ENCODE peak calls at places on chromosomes 2 and 18, in four cellular contexts. One of them, this sample, is unnamed.

GRCh38 chr2:96524482-96525210 is 11.9 kb upstream of the ARID5A start:
- DNase-seq in K562: no peak
- DNase-seq in WTC11: no peak
- DNase-seq in HepG2: no peak
- DNase-seq in this sample: no peak

GRCh38 chr2:189579585-189579984 is 1.0 kb downstream of the SLC40A1 start:
- DNase-seq in K562: no peak
- DNase-seq in WTC11: no peak
- DNase-seq in HepG2: no peak
- DNase-seq in this sample: no peak

GRCh38 chr18:66328280-66328947 is 275.5 kb downstream of the CDH19 start:
- DNase-seq in K562: no peak
- DNase-seq in WTC11: no peak
- DNase-seq in HepG2: no peak
- DNase-seq in this sample: no peak

GRCh38 chr2:158009425-158009824 is 92.3 kb upstream of the UPP2 start:
- DNase-seq in K562: peak
- DNase-seq in WTC11: no peak
- DNase-seq in HepG2: no peak
- DNase-seq in this sample: no peak

GRCh38 chr2:234989183-234989701 is 37.4 kb downstream of the SH3BP4 start:
- DNase-seq in K562: no peak
- DNase-seq in WTC11: no peak
- DNase-seq in HepG2: no peak
- DNase-seq in this sample: no peak

GRCh38 chr2:95392730-95393455 is 9.6 kb upstream of the FAHD2A start:
- DNase-seq in K562: no peak
- DNase-seq in WTC11: peak
- DNase-seq in HepG2: no peak
- DNase-seq in this sample: no peak

GRCh38 chr2:15275341-15275740 is 285.8 kb downstream of the NBAS start:
- DNase-seq in K562: no peak
- DNase-seq in WTC11: no peak
- DNase-seq in HepG2: peak
- DNase-seq in this sample: no peak

GRCh38 chr2:187679454-187679853 is 125.2 kb upstream of the TFPI start:
- DNase-seq in K562: no peak
- DNase-seq in WTC11: no peak
- DNase-seq in HepG2: no peak
- DNase-seq in this sample: no peak

GRCh38 chr2:213306320-213306942 is 22.2 kb downstream of the SPAG16 start:
- DNase-seq in K562: no peak
- DNase-seq in WTC11: no peak
- DNase-seq in HepG2: no peak
- DNase-seq in this sample: no peak

GRCh38 chr2:155266109-155266508 is 567.6 kb downstream of the KCNJ3 start:
- DNase-seq in K562: no peak
- DNase-seq in WTC11: no peak
- DNase-seq in HepG2: no peak
- DNase-seq in this sample: no peak

GRCh38 chr2:233756429-233757081 is 3.5 kb upstream of the UGT1A1 start:
- DNase-seq in K562: no peak
- DNase-seq in WTC11: no peak
- DNase-seq in HepG2: peak
- DNase-seq in this sample: no peak

GRCh38 chr2:121017411-121017810 is 267.6 kb downstream of the TFCP2L1 start:
- DNase-seq in K562: no peak
- DNase-seq in WTC11: no peak
- DNase-seq in HepG2: no peak
- DNase-seq in this sample: no peak

GRCh38 chr2:62956646-62957045 is 94.0 kb upstream of the OTX1 start:
- DNase-seq in K562: no peak
- DNase-seq in WTC11: no peak
- DNase-seq in HepG2: no peak
- DNase-seq in this sample: no peak

GRCh38 chr18:45874501-45875184 is 49.2 kb downstream of the SIGLEC15 start:
- DNase-seq in K562: peak
- DNase-seq in WTC11: no peak
- DNase-seq in HepG2: no peak
- DNase-seq in this sample: no peak

GRCh38 chr18:58288922-58289797 is 245.1 kb downstream of the NEDD4L start:
- DNase-seq in K562: peak
- DNase-seq in WTC11: no peak
- DNase-seq in HepG2: no peak
- DNase-seq in this sample: no peak

GRCh38 chr2:175837046-175837445 is 165.0 kb downstream of the LNPK start:
- DNase-seq in K562: no peak
- DNase-seq in WTC11: no peak
- DNase-seq in HepG2: no peak
- DNase-seq in this sample: no peak

GRCh38 chr2:14352067-14352466 is 280.4 kb upstream of the LRATD1 start:
- DNase-seq in K562: no peak
- DNase-seq in WTC11: no peak
- DNase-seq in HepG2: no peak
- DNase-seq in this sample: no peak

GRCh38 chr2:100317634-100318033 is 4.7 kb downstream of the LONRF2 start:
- DNase-seq in K562: no peak
- DNase-seq in WTC11: no peak
- DNase-seq in HepG2: no peak
- DNase-seq in this sample: no peak

GRCh38 chr2:105388971-105389381 is 9.9 kb downstream of the FHL2 start:
- DNase-seq in K562: no peak
- DNase-seq in WTC11: no peak
- DNase-seq in HepG2: no peak
- DNase-seq in this sample: no peak

GRCh38 chr2:181308731-181309130 is 148.5 kb upstream of the ITGA4 start:
- DNase-seq in K562: no peak
- DNase-seq in WTC11: no peak
- DNase-seq in HepG2: no peak
- DNase-seq in this sample: no peak

GRCh38 chr2:230953843-230954242 is 28.8 kb upstream of the GPR55 start:
- DNase-seq in K562: no peak
- DNase-seq in WTC11: no peak
- DNase-seq in HepG2: no peak
- DNase-seq in this sample: no peak

GRCh38 chr2:239894276-239894675 is 130.9 kb downstream of the NDUFA10 start:
- DNase-seq in K562: no peak
- DNase-seq in WTC11: no peak
- DNase-seq in HepG2: no peak
- DNase-seq in this sample: no peak

GRCh38 chr2:9738718-9739496 is 104.4 kb upstream of the TAF1B start:
- DNase-seq in K562: no peak
- DNase-seq in WTC11: no peak
- DNase-seq in HepG2: no peak
- DNase-seq in this sample: no peak

GRCh38 chr2:105770162-105770561 is 25.4 kb downstream of the NCK2 start:
- DNase-seq in K562: no peak
- DNase-seq in WTC11: no peak
- DNase-seq in HepG2: no peak
- DNase-seq in this sample: no peak

GRCh38 chr2:161033059-161033660 is 127.1 kb upstream of the TANK start:
- DNase-seq in K562: no peak
- DNase-seq in WTC11: no peak
- DNase-seq in HepG2: no peak
- DNase-seq in this sample: no peak

GRCh38 chr2:58571181-58571852 is 330.2 kb upstream of the FANCL start:
- DNase-seq in K562: peak
- DNase-seq in WTC11: peak
- DNase-seq in HepG2: peak
- DNase-seq in this sample: peak

GRCh38 chr18:54675076-54675475 is 84.0 kb downstream of the DYNAP start:
- DNase-seq in K562: no peak
- DNase-seq in WTC11: no peak
- DNase-seq in HepG2: no peak
- DNase-seq in this sample: no peak

GRCh38 chr18:25350561-25351201 is 1.3 kb downstream of the ZNF521 start:
- DNase-seq in K562: no peak
- DNase-seq in WTC11: peak
- DNase-seq in HepG2: no peak
- DNase-seq in this sample: peak

GRCh38 chr2:15260196-15260595 is 300.9 kb downstream of the NBAS start:
- DNase-seq in K562: no peak
- DNase-seq in WTC11: no peak
- DNase-seq in HepG2: no peak
- DNase-seq in this sample: no peak

GRCh38 chr2:113200236-113200635 is 26.5 kb downstream of the PSD4 start:
- DNase-seq in K562: no peak
- DNase-seq in WTC11: peak
- DNase-seq in HepG2: no peak
- DNase-seq in this sample: peak

GRCh38 chr18:22453337-22453736 is 35.6 kb upstream of the CTAGE1 start:
- DNase-seq in K562: no peak
- DNase-seq in WTC11: no peak
- DNase-seq in HepG2: no peak
- DNase-seq in this sample: no peak
- TF ChIP-seq ELF4 in K562: no peak
- TF ChIP-seq ELF4 in WTC11: no peak
- TF ChIP-seq ELF4 in HepG2: no peak
- TF ChIP-seq ELF4 in this sample: no peak

GRCh38 chr2:197915548-197916265 is 111.3 kb downstream of the PLCL1 start:
- DNase-seq in K562: no peak
- DNase-seq in WTC11: no peak
- DNase-seq in HepG2: no peak
- DNase-seq in this sample: no peak

GRCh38 chr2:197914778-197915177 is 110.4 kb downstream of the PLCL1 start:
- DNase-seq in K562: no peak
- DNase-seq in WTC11: no peak
- DNase-seq in HepG2: no peak
- DNase-seq in this sample: no peak

GRCh38 chr2:197920581-197921213 is 116.3 kb downstream of the PLCL1 start:
- DNase-seq in K562: no peak
- DNase-seq in WTC11: no peak
- DNase-seq in HepG2: no peak
- DNase-seq in this sample: no peak

GRCh38 chr2:197920088-197920487 is 115.7 kb downstream of the PLCL1 start:
- DNase-seq in K562: no peak
- DNase-seq in WTC11: no peak
- DNase-seq in HepG2: no peak
- DNase-seq in this sample: no peak

DNA sequence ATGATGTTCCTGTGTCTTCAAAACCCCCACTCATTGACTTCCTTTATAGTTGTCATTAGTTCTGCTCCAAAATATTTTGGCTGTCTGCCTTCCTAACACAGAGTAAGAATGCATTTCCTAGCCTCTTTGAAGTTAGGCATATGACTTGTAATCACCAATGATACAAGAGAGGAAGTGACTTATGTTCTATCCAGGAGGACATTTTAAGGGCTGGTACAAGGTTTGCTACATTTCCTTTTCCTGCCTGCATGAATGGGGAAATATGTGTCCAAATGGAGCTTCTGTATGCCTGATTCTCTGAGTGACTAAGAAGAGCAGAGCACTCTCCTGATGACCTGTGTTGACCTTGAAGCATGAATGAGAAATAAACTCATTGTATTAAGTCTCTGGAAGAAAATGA is 115.1 kb downstream of the PLCL1 start:
- DNase-seq in K562: no peak
- DNase-seq in WTC11: no peak
- DNase-seq in HepG2: no peak
- DNase-seq in this sample: no peak
- TF ChIP-seq ELF4 in K562: no peak
- TF ChIP-seq ELF4 in WTC11: no peak
- TF ChIP-seq ELF4 in HepG2: no peak
- TF ChIP-seq ELF4 in this sample: no peak

GRCh38 chr2:1539973-1540372 is 126.7 kb downstream of the TPO start:
- DNase-seq in K562: no peak
- DNase-seq in WTC11: peak
- DNase-seq in HepG2: no peak
- DNase-seq in this sample: no peak

GRCh38 chr2:1541812-1542211 is 128.5 kb downstream of the TPO start:
- DNase-seq in K562: no peak
- DNase-seq in WTC11: no peak
- DNase-seq in HepG2: no peak
- DNase-seq in this sample: no peak

GRCh38 chr2:1539441-1539840 is 126.2 kb downstream of the TPO start:
- DNase-seq in K562: no peak
- DNase-seq in WTC11: peak
- DNase-seq in HepG2: no peak
- DNase-seq in this sample: no peak

GRCh38 chr2:1540481-1540880 is 127.2 kb downstream of the TPO start:
- DNase-seq in K562: no peak
- DNase-seq in WTC11: peak
- DNase-seq in HepG2: no peak
- DNase-seq in this sample: no peak

DNA sequence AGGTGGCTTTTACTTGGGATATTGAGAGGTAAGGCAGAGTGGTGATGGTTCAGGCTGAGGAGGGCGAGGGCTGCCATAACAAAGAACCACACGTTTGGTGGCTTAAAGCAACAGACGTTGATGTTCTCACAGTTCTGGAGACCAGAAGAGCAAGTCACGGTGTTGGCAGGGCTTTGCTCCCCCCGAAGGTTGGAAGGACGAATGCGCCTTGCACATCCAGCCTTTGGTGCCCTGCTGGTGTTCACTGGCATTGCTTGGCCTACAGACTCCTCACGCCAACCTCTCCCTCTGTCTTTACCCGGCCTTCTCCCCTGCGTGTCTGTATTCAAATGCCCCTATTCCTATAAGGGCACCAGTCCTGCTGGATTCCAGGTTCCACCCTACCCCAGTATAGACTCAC is 125.4 kb downstream of the TPO start:
- DNase-seq in K562: no peak
- DNase-seq in WTC11: peak
- DNase-seq in HepG2: peak
- DNase-seq in this sample: peak
- TF ChIP-seq ELF4 in K562: no peak
- TF ChIP-seq ELF4 in WTC11: no peak
- TF ChIP-seq ELF4 in HepG2: no peak
- TF ChIP-seq ELF4 in this sample: no peak

GRCh38 chr2:163667064-163667887 is 68.5 kb downstream of the FIGN start:
- DNase-seq in K562: no peak
- DNase-seq in WTC11: no peak
- DNase-seq in HepG2: peak
- DNase-seq in this sample: no peak
- TF ChIP-seq ELF4 in K562: no peak
- TF ChIP-seq ELF4 in WTC11: no peak
- TF ChIP-seq ELF4 in HepG2: peak
- TF ChIP-seq ELF4 in this sample: no peak